ENCODE peak calls at places on chromosomes 12 and 14, in four cellular contexts. One of them, this sample, is unnamed. For H3K36me3, the result is how much of the 10 kb centered on the place peaks cover.

GRCh38 chr12:64946132-64946829 is 121.8 kb downstream of the TBC1D30 start:
- DNase-seq in SK-N-SH: peak
- DNase-seq in IMR-90: peak
- DNase-seq in astrocyte: peak
- DNase-seq in this sample: no peak

GRCh38 chr12:100926669-100927248 is 132.2 kb downstream of the ANO4 start:
- DNase-seq in SK-N-SH: no peak
- DNase-seq in IMR-90: peak
- DNase-seq in astrocyte: peak
- DNase-seq in this sample: no peak

GRCh38 chr12:26158078-26158764 is 33.4 kb upstream of the BHLHE41 start:
- DNase-seq in SK-N-SH: no peak
- DNase-seq in IMR-90: no peak
- DNase-seq in astrocyte: no peak
- DNase-seq in this sample: no peak

GRCh38 chr12:76890407-76891143 is 11.8 kb upstream of the CSRP2 start:
- DNase-seq in SK-N-SH: no peak
- DNase-seq in IMR-90: no peak
- DNase-seq in astrocyte: no peak
- DNase-seq in this sample: no peak

GRCh38 chr14:49970474-49971147 is 77.7 kb downstream of the ARF6 start:
- DNase-seq in SK-N-SH: no peak
- DNase-seq in IMR-90: peak
- DNase-seq in astrocyte: peak
- DNase-seq in this sample: peak

GRCh38 chr14:105076805-105077648 is 11.8 kb upstream of the GPR132 start:
- DNase-seq in SK-N-SH: no peak
- DNase-seq in IMR-90: no peak
- DNase-seq in astrocyte: no peak
- DNase-seq in this sample: no peak

GRCh38 chr14:103296987-103297386 is 37.0 kb upstream of the EIF5 start:
- DNase-seq in SK-N-SH: peak
- DNase-seq in IMR-90: no peak
- DNase-seq in astrocyte: no peak
- DNase-seq in this sample: no peak

GRCh38 chr12:77325505-77325904 is 260.1 kb upstream of the E2F7 start:
- DNase-seq in SK-N-SH: peak
- DNase-seq in IMR-90: no peak
- DNase-seq in astrocyte: no peak
- DNase-seq in this sample: peak

GRCh38 chr12:7015555-7016370 is 2.5 kb downstream of the LPCAT3 start:
- DNase-seq in SK-N-SH: no peak
- DNase-seq in IMR-90: no peak
- DNase-seq in astrocyte: no peak
- DNase-seq in this sample: peak

GRCh38 chr12:19220205-19220604 is 90.7 kb downstream of the PLEKHA5 start:
- DNase-seq in SK-N-SH: no peak
- DNase-seq in IMR-90: peak
- DNase-seq in astrocyte: peak
- DNase-seq in this sample: no peak

GRCh38 chr14:68377459-68377858 is 415.4 kb downstream of the ZFP36L1 start:
- DNase-seq in SK-N-SH: no peak
- DNase-seq in IMR-90: peak
- DNase-seq in astrocyte: peak
- DNase-seq in this sample: no peak

DNA sequence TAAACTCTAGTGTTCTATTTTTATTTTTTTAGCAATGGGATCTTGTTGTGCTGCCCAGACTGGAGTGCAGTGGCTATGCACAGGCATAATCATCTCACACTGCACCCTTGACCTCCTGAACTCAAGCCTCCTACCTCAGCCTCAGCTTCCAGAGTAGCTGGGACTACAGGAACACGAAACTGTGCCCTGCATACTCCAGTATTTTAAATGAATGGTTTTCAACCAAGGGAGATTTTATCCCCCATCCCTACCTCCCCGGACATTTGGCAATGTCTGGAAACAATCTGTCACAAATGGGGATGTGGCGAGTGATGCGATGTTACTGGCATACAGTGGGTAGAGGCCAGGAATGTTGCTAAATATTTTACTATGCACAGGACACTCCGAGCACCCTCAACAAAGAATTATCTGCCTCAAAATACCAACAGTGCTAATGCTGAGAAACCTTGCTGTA is 2.1 kb downstream of the CBX5 start:
- DNase-seq in SK-N-SH: no peak
- DNase-seq in IMR-90: no peak
- DNase-seq in astrocyte: peak
- DNase-seq in this sample: peak
- H3K4me3 ChIP-seq in SK-N-SH: peak
- H3K4me3 ChIP-seq in IMR-90: peak
- H3K4me3 ChIP-seq in astrocyte: peak
- H3K4me3 ChIP-seq in this sample: peak

GRCh38 chr14:67352055-67352454 is 7.5 kb downstream of the ATP6V1D start:
- DNase-seq in SK-N-SH: no peak
- DNase-seq in IMR-90: no peak
- DNase-seq in astrocyte: no peak
- DNase-seq in this sample: no peak
- H3K9ac ChIP-seq in SK-N-SH: no peak
- H3K9ac ChIP-seq in IMR-90: no peak
- H3K9ac ChIP-seq in astrocyte: no peak
- H3K9ac ChIP-seq in this sample: no peak

GRCh38 chr12:56413392-56413791 is 35.8 kb downstream of the TIMELESS start:
- DNase-seq in SK-N-SH: no peak
- DNase-seq in IMR-90: no peak
- DNase-seq in astrocyte: no peak
- DNase-seq in this sample: no peak

GRCh38 chr12:56411781-56412639 is 37.2 kb downstream of the TIMELESS start:
- DNase-seq in SK-N-SH: no peak
- DNase-seq in IMR-90: no peak
- DNase-seq in astrocyte: no peak
- DNase-seq in this sample: no peak

GRCh38 chr12:56414401-56414800 is 34.8 kb downstream of the TIMELESS start:
- DNase-seq in SK-N-SH: no peak
- DNase-seq in IMR-90: no peak
- DNase-seq in astrocyte: no peak
- DNase-seq in this sample: no peak

GRCh38 chr12:56420411-56420810 is 28.8 kb downstream of the TIMELESS start:
- DNase-seq in SK-N-SH: no peak
- DNase-seq in IMR-90: no peak
- DNase-seq in astrocyte: no peak
- DNase-seq in this sample: no peak

DNA sequence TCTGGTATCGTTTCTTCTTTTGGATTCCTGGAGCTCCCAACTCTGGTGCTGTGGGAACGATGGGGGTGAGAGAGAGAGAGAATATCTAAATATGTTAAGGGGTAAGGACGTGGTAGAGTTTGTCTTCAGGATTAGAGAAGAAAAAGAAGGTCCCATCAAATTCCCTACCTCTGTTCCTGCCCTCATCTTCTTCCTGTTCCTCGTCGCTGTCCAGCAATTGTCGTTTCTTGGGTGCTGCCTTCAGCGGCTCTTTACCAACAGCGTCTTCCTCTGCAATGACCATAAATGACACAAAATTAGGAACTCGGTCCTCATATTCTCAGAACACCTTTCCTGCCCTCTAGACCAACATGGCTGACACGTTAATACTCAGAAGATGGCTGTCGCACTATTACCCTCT is 31.5 kb downstream of the TIMELESS start:
- DNase-seq in SK-N-SH: no peak
- DNase-seq in IMR-90: no peak
- DNase-seq in astrocyte: no peak
- DNase-seq in this sample: no peak
- H3K36me3 ChIP-seq in SK-N-SH: under half
- H3K36me3 ChIP-seq in IMR-90: under half
- H3K36me3 ChIP-seq in astrocyte: under half
- H3K36me3 ChIP-seq in this sample: under half

GRCh38 chr12:127083028-127083949 is 1183.7 kb upstream of the TMEM132C start:
- DNase-seq in SK-N-SH: peak
- DNase-seq in IMR-90: peak
- DNase-seq in astrocyte: peak
- DNase-seq in this sample: peak
- H3K4me3 ChIP-seq in SK-N-SH: peak
- H3K4me3 ChIP-seq in IMR-90: peak
- H3K4me3 ChIP-seq in astrocyte: peak
- H3K4me3 ChIP-seq in this sample: peak

GRCh38 chr14:77648520-77649200 is 32.2 kb upstream of the SPTLC2 start:
- DNase-seq in SK-N-SH: no peak
- DNase-seq in IMR-90: no peak
- DNase-seq in astrocyte: no peak
- DNase-seq in this sample: no peak

GRCh38 chr14:77649326-77649725 is 32.9 kb upstream of the SPTLC2 start:
- DNase-seq in SK-N-SH: no peak
- DNase-seq in IMR-90: peak
- DNase-seq in astrocyte: no peak
- DNase-seq in this sample: peak

GRCh38 chr14:77653473-77653872 is 37.0 kb upstream of the SPTLC2 start:
- DNase-seq in SK-N-SH: peak
- DNase-seq in IMR-90: no peak
- DNase-seq in astrocyte: no peak
- DNase-seq in this sample: no peak

GRCh38 chr14:77657244-77657643 is 40.8 kb upstream of the SPTLC2 start:
- DNase-seq in SK-N-SH: no peak
- DNase-seq in IMR-90: no peak
- DNase-seq in astrocyte: no peak
- DNase-seq in this sample: no peak

DNA sequence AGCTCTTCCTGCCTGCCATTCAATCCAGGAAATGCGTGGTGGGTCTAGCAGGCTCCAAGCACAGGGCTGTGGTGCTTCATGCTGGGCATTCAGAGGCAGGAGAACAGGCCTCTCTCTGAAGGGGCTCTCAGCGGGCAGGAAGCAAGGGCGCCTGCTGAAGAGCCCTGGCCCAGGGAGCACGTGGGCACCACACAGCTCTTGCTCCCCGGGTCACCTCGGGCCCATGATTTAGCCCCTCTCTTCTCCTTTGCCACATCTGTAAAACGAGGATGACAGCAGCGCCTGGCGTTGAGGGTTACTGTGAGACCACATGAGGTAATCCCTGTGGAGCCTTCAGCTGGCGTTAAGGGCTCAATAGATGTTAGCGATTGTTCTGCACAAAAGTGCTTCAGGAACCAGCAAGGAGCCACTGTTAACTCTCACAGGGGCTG is 37.6 kb upstream of the SPTLC2 start:
- DNase-seq in SK-N-SH: no peak
- DNase-seq in IMR-90: no peak
- DNase-seq in astrocyte: no peak
- DNase-seq in this sample: no peak
- H3K9ac ChIP-seq in SK-N-SH: no peak
- H3K9ac ChIP-seq in IMR-90: no peak
- H3K9ac ChIP-seq in astrocyte: no peak
- H3K9ac ChIP-seq in this sample: no peak

DNA sequence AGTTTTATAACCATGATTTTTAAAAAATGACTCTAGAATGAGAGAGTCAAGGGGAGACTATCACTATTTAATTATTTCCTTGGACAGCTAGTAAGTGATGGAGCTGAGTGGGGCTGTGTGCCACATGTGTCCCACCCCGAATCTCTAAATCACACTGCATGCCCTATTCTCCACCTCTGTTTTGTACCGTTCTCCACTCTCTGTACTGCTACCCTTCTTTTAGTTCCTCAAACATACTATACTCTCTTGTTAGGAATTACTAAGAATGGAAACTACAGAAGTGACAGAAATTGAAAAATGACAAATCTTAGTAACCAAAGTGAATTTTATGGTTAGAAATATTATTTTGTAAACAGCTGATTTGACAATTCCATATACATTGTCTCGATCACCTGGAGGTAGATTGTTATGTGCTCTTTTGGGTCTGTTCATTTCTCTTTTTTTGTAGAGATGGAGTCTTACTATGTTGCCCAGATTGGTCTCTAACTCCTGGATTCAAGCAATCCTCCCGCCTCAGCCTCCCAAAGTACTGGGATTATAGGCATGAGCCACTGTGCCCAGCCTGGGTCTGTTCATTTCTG is 35.9 kb downstream of the SLC11A2 start:
- DNase-seq in SK-N-SH: no peak
- DNase-seq in IMR-90: no peak
- DNase-seq in astrocyte: no peak
- DNase-seq in this sample: no peak
- H3K36me3 ChIP-seq in SK-N-SH: half or more
- H3K36me3 ChIP-seq in IMR-90: under half
- H3K36me3 ChIP-seq in astrocyte: under half
- H3K36me3 ChIP-seq in this sample: under half

This sample was measured in adipocyte.